ENCODE peak calls at places on chromosomes 3 and 15, in ten cellular contexts. B, U, K, J, I, D, W, M, G and C are unnamed samples. For H3K4me1, the result is how much of the 10 kb centered on the place peaks cover.

GRCh38 chr15:44489464-44489863 is 47.5 kb upstream of the EIF3J start:
- DNase-seq in U (no peak), I (no peak), K (no peak), W (no peak), J (no peak), G (no peak), D (no peak), M (peak), B (peak), C (no peak)

GRCh38 chr3:170211668-170212067 is 10.6 kb upstream of the PRKCI start:
- DNase-seq in D (no peak), J (no peak), W (no peak), I (no peak), U (no peak), K (no peak), M (no peak), G (no peak), B (no peak), C (no peak)

GRCh38 chr3:106428565-106428994 is 559.8 kb upstream of the CBLB start:
- DNase-seq in M (no peak), U (no peak), I (no peak), K (peak), B (peak), J (peak), G (no peak), W (no peak), D (no peak), C (no peak)

GRCh38 chr15:41013698-41014414 is 60.6 kb downstream of the CHAC1 start:
- DNase-seq in W (no peak), U (no peak), G (no peak), I (no peak), D (no peak), M (no peak), B (peak), K (no peak), J (no peak), C (no peak)

GRCh38 chr15:25790003-25790660 is 73.0 kb downstream of the ATP10A start:
- DNase-seq in I (no peak), J (peak), U (peak), K (peak), B (peak), M (no peak), G (no peak), D (no peak), W (no peak), C (peak)

GRCh38 chr15:101652783-101653430 is 726 bp upstream of the TM2D3 start:
- DNase-seq in I (peak), K (no peak), J (no peak), U (no peak), W (no peak), D (no peak), G (peak), M (no peak), B (no peak), C (peak)

GRCh38 chr15:97840501-97840900 is 120.0 kb upstream of the ARRDC4 start:
- DNase-seq in J (no peak), B (no peak), D (no peak), M (no peak), K (no peak), I (no peak), G (no peak), W (no peak), U (no peak), C (no peak)

GRCh38 chr15:92808611-92809063 is 91.5 kb upstream of the CHD2 start:
- DNase-seq in U (no peak), M (no peak), K (peak), D (no peak), G (peak), I (no peak), W (peak), J (no peak), B (peak), C (peak)

GRCh38 chr15:31440754-31441298 is 114.2 kb downstream of the KLF13 start:
- DNase-seq in W (no peak), K (peak), J (peak), D (no peak), B (peak), U (peak), I (peak), M (no peak), G (peak), C (peak)

GRCh38 chr3:123333401-123333800 is 115.5 kb downstream of the ADCY5 start:
- DNase-seq in D (no peak), U (no peak), B (no peak), I (no peak), J (no peak), K (no peak), M (no peak), W (no peak), G (peak), C (no peak)
- H3K4me1 ChIP-seq in D (under half), U (half or more), B (under half), I (under half), J (under half), K (under half), M (under half), W (under half), G (under half), C (half or more)

GRCh38 chr3:156826896-156827882 is 1.0 kb downstream of the LEKR1 start:
- DNase-seq in K (no peak), U (no peak), D (no peak), W (no peak), B (no peak), I (no peak), M (no peak), G (no peak), J (no peak), C (no peak)

GRCh38 chr3:156820687-156821070 is 5.5 kb upstream of the LEKR1 start:
- DNase-seq in I (no peak), W (no peak), K (no peak), J (no peak), D (no peak), M (no peak), G (no peak), U (no peak), B (no peak), C (no peak)

GRCh38 chr3:156831006-156831405 is 4.9 kb downstream of the LEKR1 start:
- DNase-seq in G (no peak), W (no peak), M (no peak), D (no peak), B (no peak), K (no peak), I (no peak), U (no peak), J (no peak), C (no peak)

GRCh38 chr3:156826144-156826895 is at the start of gene LEKR1:
- DNase-seq in I (peak), U (peak), D (peak), W (peak), M (peak), G (peak), K (peak), J (peak), B (peak), C (peak)

GRCh38 chr3:156825795-156826143 is 384 bp upstream of the LEKR1 start:
- DNase-seq in D (no peak), U (no peak), W (no peak), K (no peak), J (no peak), G (no peak), M (no peak), I (no peak), B (no peak), C (no peak)
- TF ChIP-seq POLR2A in D (no peak), U (no peak), W (no peak), K (no peak), J (no peak), G (no peak), M (no peak), I (no peak), B (peak), C (no peak)

GRCh38 chr3:65811917-65812316 is 226.8 kb downstream of the MAGI1 start:
- DNase-seq in B (peak), W (no peak), M (no peak), G (no peak), J (no peak), I (no peak), U (no peak), D (no peak), K (no peak), C (no peak)
- H3K4me3 ChIP-seq in B (no peak), W (no peak), M (no peak), G (no peak), J (no peak), I (no peak), U (no peak), D (no peak), K (no peak), C (no peak)

GRCh38 chr3:177137774-177138705 is 59.2 kb downstream of the TBL1XR1 start:
- DNase-seq in G (no peak), J (no peak), M (no peak), W (no peak), B (no peak), D (no peak), U (no peak), K (no peak), I (no peak), C (no peak)
- H3K4me1 ChIP-seq in G (under half), J (half or more), M (half or more), W (under half), B (under half), D (under half), U (half or more), K (under half), I (under half), C (under half)

DNA sequence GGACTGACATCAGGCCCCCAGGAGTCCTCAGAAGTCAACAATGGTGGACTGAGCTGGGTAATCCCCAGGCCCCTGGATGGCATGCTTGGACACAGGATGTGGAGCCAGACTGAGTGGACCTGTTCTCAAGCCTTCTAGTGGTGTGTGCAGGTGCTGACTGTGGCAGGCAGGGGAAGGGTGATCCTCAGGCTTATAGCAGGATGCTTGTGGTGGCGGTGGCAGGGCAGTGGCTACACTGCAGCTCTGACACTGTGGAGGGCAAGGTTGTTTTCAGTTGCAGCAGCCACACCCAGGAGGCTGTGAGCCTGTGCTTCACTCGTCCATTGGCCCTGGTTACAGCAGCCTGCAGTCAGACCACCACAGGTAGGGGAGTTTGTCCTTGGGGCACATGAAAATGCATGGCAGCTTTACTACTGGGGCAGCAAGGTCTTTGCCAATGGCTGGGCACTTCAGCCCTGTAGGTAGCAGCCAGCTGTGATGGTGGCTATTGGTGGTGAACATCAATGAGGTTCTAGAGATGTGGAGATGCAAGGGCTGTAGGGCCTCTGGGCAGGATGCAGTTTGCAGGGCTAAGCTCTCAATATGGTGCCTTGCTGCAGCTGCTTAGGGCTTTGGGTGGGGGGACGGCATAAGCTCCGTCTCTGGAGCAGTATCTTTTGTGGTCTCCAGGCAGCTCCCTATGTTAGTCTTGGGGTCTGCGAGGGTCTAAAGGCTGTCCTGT is 17.5 kb upstream of the MYO5A start:
- DNase-seq in I (no peak), W (no peak), D (no peak), J (no peak), M (no peak), K (no peak), B (no peak), U (no peak), G (peak), C (no peak)
- TF ChIP-seq POLR2A in I (no peak), W (no peak), D (no peak), J (no peak), M (peak), K (no peak), B (no peak), U (no peak), G (no peak), C (no peak)

DNA sequence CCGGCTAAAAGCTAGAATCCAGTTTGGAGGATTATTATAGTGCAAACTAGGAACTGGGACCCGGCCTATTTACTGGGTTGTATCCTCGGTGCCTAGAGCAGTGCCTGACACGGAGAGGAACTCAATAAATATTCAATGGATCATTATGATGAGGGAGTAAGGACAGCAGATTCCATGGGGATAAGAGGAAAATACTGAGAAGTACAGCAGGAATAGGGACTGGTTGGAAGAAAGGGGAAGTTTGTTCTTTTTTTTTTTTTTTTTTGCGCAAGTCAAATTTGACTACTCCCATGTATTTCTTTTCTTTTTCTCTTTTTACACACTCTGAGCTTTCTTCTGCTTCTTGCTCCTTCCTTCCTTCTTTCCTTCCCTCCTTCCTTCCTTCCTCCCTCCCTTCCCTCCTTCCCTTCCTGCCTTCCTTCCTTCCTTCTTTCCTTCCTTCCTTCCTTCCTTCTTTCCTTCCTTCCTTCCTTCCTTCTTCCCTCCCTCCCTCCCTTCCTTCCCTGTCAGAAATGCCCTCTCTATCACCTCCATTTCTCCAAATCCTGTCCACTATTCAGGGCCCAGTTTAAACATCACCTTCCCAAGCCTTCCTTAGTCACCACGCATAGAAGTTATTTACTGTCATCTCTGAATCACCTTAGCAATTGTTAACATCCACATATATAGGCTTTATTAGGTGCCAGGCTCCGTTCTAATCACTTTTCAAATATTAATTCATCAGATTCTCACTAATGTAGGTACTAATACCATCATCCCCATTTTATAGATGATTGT is 903 bp upstream of the MAGEF1 start:
- DNase-seq in I (no peak), B (no peak), M (no peak), J (no peak), D (no peak), G (no peak), U (no peak), K (no peak), W (no peak), C (no peak)
- H3K4me3 ChIP-seq in I (peak), B (peak), M (peak), J (peak), D (peak), G (peak), U (peak), K (peak), W (peak), C (peak)

DNA sequence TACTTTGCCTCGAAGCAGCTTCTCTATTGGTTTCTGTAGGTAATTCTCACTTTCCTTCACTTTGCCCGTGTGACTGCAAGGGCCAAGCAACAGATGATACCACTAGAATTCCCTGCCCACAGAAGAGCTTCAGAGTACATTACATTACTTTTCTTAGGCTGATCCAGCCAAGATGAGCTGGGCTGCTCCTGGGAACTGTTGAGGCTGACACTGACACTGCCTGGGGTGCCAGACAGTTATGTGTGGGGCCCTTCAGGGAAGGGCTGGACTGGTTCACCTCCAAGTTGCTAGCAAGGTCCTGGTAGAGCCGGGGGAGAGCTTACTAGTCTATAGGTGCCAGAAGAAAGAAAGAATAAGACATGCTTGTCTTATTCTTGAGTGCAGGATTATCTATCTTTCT is 19.0 kb downstream of the GORASP1 start:
- DNase-seq in J (no peak), K (no peak), G (no peak), W (no peak), B (no peak), I (no peak), D (no peak), M (no peak), U (no peak), C (no peak)
- H3K4me1 ChIP-seq in J (under half), K (under half), G (under half), W (under half), B (under half), I (under half), D (under half), M (under half), U (under half), C (under half)

GRCh38 chr3:150180349-150180748 is 209.7 kb upstream of the PFN2 start:
- DNase-seq in M (peak), W (no peak), K (no peak), D (no peak), B (peak), I (no peak), G (no peak), J (no peak), U (no peak), C (no peak)

GRCh38 chr3:150179330-150179729 is 208.6 kb upstream of the PFN2 start:
- DNase-seq in K (no peak), M (no peak), I (no peak), D (no peak), U (no peak), J (no peak), B (no peak), G (no peak), W (no peak), C (no peak)

GRCh38 chr3:150183619-150184425 is 213.1 kb upstream of the PFN2 start:
- DNase-seq in W (peak), D (peak), I (peak), K (peak), M (peak), J (peak), B (peak), U (peak), G (peak), C (peak)

DNA sequence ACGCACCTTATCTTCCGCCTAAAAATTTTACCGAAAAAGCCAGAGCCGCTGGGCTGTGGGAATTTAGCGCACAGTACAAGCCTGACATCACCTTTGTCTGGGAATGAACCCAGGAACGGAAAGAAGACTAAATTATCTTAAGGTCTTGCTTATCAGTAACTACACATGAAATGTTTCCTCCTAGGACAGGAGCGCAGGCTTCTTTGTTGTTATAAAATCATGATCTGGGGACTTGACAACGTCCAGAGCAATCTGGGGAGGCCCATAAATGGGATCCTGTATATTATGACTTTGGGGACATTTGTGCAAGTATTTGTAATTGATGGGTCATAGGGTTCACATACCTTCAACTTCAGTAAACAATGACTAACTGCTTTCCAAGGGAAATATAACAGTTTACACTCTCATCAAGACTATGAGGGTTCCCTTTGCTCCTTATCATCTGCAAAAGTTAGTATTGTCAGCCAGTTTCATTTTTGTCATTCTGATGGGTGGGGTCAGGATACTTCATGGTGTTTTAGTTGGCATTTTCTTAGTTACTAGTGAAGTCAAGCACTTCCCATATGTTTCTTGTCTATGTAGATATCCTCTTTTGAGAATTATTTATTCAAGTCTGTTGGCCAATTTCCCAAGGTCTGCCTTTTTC is 213.9 kb upstream of the PFN2 start:
- DNase-seq in B (peak), M (peak), U (no peak), G (no peak), W (no peak), K (no peak), D (no peak), J (no peak), I (no peak), C (no peak)
- TF ChIP-seq POLR2A in B (no peak), M (no peak), U (no peak), G (no peak), W (no peak), K (no peak), D (no peak), J (no peak), I (no peak), C (no peak)

DNA sequence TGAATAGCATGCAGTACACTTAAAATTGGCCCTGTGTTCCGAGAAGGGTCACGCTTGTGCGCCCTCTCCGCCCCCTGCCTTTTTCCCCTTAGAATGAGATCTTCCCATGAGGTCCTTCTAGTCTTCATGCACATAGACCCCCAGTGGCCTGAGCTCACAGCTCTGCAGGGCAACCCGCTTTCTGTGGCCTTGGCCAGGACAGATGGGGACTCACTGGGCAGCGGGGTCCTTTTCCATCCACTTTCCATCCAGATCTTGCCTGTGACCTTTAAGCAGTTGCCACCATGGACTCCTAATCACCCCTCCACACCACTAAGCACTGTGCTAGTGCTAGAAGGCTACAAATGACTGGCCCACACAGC is 244.4 kb downstream of the UACA start:
- DNase-seq in M (no peak), U (no peak), J (no peak), K (no peak), B (no peak), D (no peak), G (peak), I (no peak), W (no peak), C (no peak)
- H3K4me3 ChIP-seq in M (no peak), U (no peak), J (no peak), K (no peak), B (no peak), D (no peak), G (no peak), I (no peak), W (no peak), C (no peak)

GRCh38 chr3:190013943-190014924 is 106.5 kb downstream of the P3H2 start:
- DNase-seq in D (no peak), U (no peak), K (no peak), I (no peak), M (no peak), W (no peak), G (no peak), B (no peak), J (no peak), C (no peak)
- H3K4me1 ChIP-seq in D (under half), U (under half), K (under half), I (under half), M (under half), W (under half), G (under half), B (under half), J (under half), C (under half)